ENCODE peak calls at places on chromosomes 5 and 9, in eight cellular contexts. W is transverse colon, T is fibroblast of lung, O is GM06990, V is cardiac fibroblast, M is BJ, F is HL-60, G is AG04450. A is an unnamed sample.

GRCh38 chr5:89628876-89629635 is 746.1 kb upstream of the MEF2C start:
- DNase-seq in W (no peak), T (peak), O (no peak), V (no peak), M (no peak), F (no peak), G (no peak), A (peak)

GRCh38 chr5:140298183-140298601 is 4.7 kb downstream of the PFDN1 start:
- DNase-seq in W (no peak), T (peak), O (no peak), V (peak), M (peak), F (no peak), G (no peak), A (no peak)

GRCh38 chr5:139637438-139638089 is 10.6 kb upstream of the CXXC5 start:
- DNase-seq in W (peak), T (peak), O (peak), V (peak), M (no peak), F (peak), G (no peak), A (no peak)

GRCh38 chr5:75510417-75510835 is 1.0 kb downstream of the CERT1 start:
- DNase-seq in W (peak), T (peak), O (no peak), V (peak), M (no peak), F (peak), G (no peak), A (no peak)

GRCh38 chr9:127854169-127854833 is at the start of gene ENG:
- DNase-seq in W (peak), T (peak), O (no peak), V (peak), M (no peak), F (peak), G (no peak), A (no peak)

GRCh38 chr5:102539598-102539997 is 40.8 kb upstream of the SLCO6A1 start:
- DNase-seq in W (no peak), T (peak), O (no peak), V (no peak), M (no peak), F (no peak), G (no peak), A (no peak)

GRCh38 chr9:72600671-72601070 is 79.3 kb downstream of the TMC1 start:
- DNase-seq in W (no peak), T (peak), O (no peak), V (peak), M (no peak), F (no peak), G (no peak), A (no peak)

GRCh38 chr9:124078641-124079040 is 67.1 kb downstream of the LHX2 start:
- DNase-seq in W (no peak), T (peak), O (no peak), V (peak), M (no peak), F (no peak), G (no peak), A (peak)

GRCh38 chr9:90460220-90460619 is 182.4 kb downstream of the DIRAS2 start:
- DNase-seq in W (peak), T (no peak), O (no peak), V (no peak), M (no peak), F (no peak), G (no peak), A (no peak)

GRCh38 chr9:91391426-91392217 is 29.9 kb upstream of the AUH start:
- DNase-seq in W (no peak), T (no peak), O (no peak), V (peak), M (no peak), F (no peak), G (no peak), A (no peak)

GRCh38 chr5:72587909-72588308 is 80.7 kb upstream of the ZNF366 start:
- DNase-seq in W (no peak), T (no peak), O (no peak), V (peak), M (no peak), F (no peak), G (no peak), A (no peak)

GRCh38 chr9:111866976-111867375 is 29.6 kb upstream of the UGCG start:
- DNase-seq in W (no peak), T (peak), O (no peak), V (peak), M (no peak), F (no peak), G (peak), A (peak)

GRCh38 chr5:39100851-39101396 is 26.7 kb upstream of the RICTOR start:
- DNase-seq in W (no peak), T (peak), O (no peak), V (peak), M (peak), F (no peak), G (peak), A (peak)

GRCh38 chr5:80565330-80565729 is 4.8 kb downstream of the ANKRD34B start:
- DNase-seq in W (no peak), T (no peak), O (no peak), V (no peak), M (no peak), F (no peak), G (no peak), A (no peak)

GRCh38 chr5:15105799-15106393 is 234.3 kb upstream of the ANKH start:
- DNase-seq in W (peak), T (peak), O (peak), V (peak), M (no peak), F (peak), G (no peak), A (peak)

GRCh38 chr5:55600536-55601208 is 65.9 kb upstream of the PLPP1 start:
- DNase-seq in W (no peak), T (peak), O (no peak), V (peak), M (no peak), F (no peak), G (no peak), A (no peak)

DNA sequence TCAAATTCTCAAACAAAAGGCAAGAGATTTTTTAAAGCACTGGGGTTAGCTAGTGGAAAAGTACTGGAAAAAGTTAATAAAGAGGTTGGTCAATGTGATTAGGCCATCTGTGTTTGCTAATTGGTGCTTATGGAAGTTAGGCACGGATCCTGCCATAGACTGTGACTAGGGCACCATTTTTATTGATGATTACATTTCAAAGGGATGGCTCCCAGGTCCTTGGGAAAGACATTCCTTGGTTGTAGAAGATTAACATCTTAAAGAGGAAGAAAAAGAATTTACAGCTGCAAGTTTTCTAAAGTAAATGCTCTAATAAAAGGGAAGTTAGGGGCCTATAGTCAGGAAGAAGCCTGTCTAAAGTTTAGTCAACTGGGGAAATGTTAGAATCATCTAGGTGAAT is 1183.3 kb downstream of the DTWD2 start:
- DNase-seq in W (no peak), T (no peak), O (no peak), V (no peak), M (peak), F (no peak), G (no peak), A (no peak)
- H3K4me3 ChIP-seq in W (no peak), T (no peak), O (no peak), V (no peak), M (no peak), F (no peak), G (no peak), A (no peak)

DNA sequence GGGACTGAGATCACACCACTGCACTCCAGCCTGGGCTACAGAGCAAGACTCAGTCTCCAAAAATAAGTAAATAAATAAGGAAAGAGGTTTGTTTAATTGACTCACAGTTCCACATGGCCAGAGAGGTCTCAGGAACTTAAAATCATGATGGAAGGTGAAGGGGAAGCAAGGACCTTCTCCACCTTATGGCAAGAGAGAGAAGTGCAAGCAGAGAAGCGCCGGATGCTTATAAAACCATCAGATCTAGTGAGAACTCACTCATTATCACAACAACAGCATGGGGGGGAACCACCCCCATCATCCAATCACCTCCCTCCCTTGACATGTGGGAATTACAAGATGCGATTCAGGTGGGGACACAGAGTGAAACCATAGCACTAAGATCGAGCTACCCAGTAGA is 22.8 kb upstream of the RGMB start:
- DNase-seq in W (no peak), T (no peak), O (no peak), V (peak), M (no peak), F (no peak), G (no peak), A (no peak)
- TF ChIP-seq CTCF in W (peak), T (peak), O (peak), V (peak), M (no peak), F (no peak), G (peak), A (peak)

GRCh38 chr5:151351675-151352074 is 4.3 kb upstream of the SLC36A2 start:
- DNase-seq in W (no peak), T (no peak), O (no peak), V (no peak), M (no peak), F (no peak), G (no peak), A (no peak)

GRCh38 chr5:151357792-151358191 is 10.4 kb upstream of the SLC36A2 start:
- DNase-seq in W (no peak), T (no peak), O (no peak), V (no peak), M (no peak), F (no peak), G (no peak), A (no peak)

GRCh38 chr5:151359391-151359790 is 12.0 kb upstream of the SLC36A2 start:
- DNase-seq in W (no peak), T (no peak), O (no peak), V (no peak), M (no peak), F (no peak), G (no peak), A (no peak)

GRCh38 chr5:151362970-151363369 is 15.6 kb upstream of the SLC36A2 start:
- DNase-seq in W (no peak), T (no peak), O (no peak), V (no peak), M (no peak), F (no peak), G (no peak), A (no peak)

DNA sequence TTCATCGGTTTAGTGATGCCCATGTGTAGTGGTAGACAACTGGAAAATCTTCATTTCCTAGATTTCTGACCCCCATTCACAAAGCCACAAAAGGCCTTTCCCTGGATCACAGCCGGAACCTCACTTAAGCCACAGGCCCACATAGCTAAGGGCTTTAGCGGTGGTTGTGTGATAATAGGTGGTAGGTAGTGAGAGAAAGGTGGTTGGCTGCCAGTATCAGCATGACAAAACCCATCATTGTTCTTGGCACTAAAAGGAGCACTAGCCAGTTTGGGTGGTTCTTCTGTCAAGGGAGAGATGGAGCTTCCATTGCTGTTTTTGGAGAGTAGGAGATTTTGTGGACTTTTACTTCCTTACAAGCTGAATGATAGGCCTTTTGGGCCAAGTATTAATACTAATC is 9.7 kb upstream of the SLC36A2 start:
- DNase-seq in W (no peak), T (no peak), O (no peak), V (no peak), M (no peak), F (no peak), G (no peak), A (no peak)
- H3K4me3 ChIP-seq in W (no peak), T (no peak), O (no peak), V (no peak), M (no peak), F (no peak), G (no peak), A (no peak)

GRCh38 chr9:133924453-133924852 is 67.7 kb downstream of the VAV2 start:
- DNase-seq in W (no peak), T (no peak), O (no peak), V (no peak), M (no peak), F (no peak), G (no peak), A (no peak)
- TF ChIP-seq CTCF in W (no peak), T (no peak), O (no peak), V (no peak), M (no peak), F (no peak), G (no peak), A (no peak)

GRCh38 chr9:14345586-14346237 is 31.8 kb upstream of the NFIB start:
- DNase-seq in W (no peak), T (no peak), O (no peak), V (no peak), M (no peak), F (no peak), G (no peak), A (no peak)

GRCh38 chr9:14348241-14349140 is 34.5 kb upstream of the NFIB start:
- DNase-seq in W (no peak), T (no peak), O (no peak), V (peak), M (no peak), F (no peak), G (no peak), A (no peak)

GRCh38 chr9:14346301-14346721 is 32.4 kb upstream of the NFIB start:
- DNase-seq in W (no peak), T (no peak), O (no peak), V (no peak), M (no peak), F (no peak), G (no peak), A (no peak)

GRCh38 chr9:14347408-14348224 is 33.7 kb upstream of the NFIB start:
- DNase-seq in W (peak), T (peak), O (no peak), V (peak), M (no peak), F (no peak), G (no peak), A (no peak)

DNA sequence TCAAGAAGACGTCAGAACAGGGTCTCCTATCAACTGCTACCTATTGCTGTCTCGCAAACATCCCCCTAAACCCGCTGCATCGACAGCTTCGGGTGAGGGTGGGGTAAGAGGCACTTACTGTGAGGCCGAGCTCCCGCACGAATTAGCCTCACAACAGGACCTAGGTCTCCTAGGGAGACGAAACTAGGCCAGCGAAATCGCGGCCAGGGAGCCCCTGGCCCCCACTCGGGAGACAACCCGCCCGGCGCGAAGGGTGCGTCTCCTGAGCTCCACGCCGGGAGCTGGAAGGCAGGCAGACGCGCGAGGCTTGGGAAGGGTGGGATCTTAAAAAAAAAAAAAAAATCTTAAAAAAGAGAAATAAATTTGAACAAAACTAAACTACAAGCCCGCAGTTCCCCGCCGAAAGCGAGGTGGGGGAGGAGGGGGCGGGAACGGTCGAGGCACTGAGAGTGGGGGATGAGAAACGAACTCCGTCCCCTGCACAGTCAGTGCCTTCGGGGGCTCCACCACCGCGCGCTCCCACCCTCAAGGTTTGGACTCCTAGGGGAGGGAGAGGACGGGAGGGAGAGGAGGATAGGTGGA is 33.0 kb upstream of the NFIB start:
- DNase-seq in W (no peak), T (no peak), O (no peak), V (no peak), M (no peak), F (no peak), G (no peak), A (no peak)
- H3K4me3 ChIP-seq in W (peak), T (peak), O (no peak), V (peak), M (no peak), F (no peak), G (no peak), A (peak)

A was measured in astrocyte of the cerebellum.